ENCODE peak calls at places on chromosome 13, in seven cellular contexts. O is NCI-H2171; X is upper lobe of right lung; T is NCI-H774; Z is stimulated activated CD4-positive, alpha-beta T cell treated with anti-CD3 and anti-CD28 coated beads, Interleukin-2, amount 100 ng/mL, for 48 hours; C is pancreas; P is upper lobe of left lung. U is an unnamed sample.

GRCh38 chr13:98143157-98143553 is 261 bp downstream of the FARP1 start:
- DNase-seq in X (peak), T (no peak), C (peak), P (peak), O (peak), Z (no peak), U (no peak)

GRCh38 chr13:113455384-113455783 is 2.1 kb upstream of the ADPRHL1 start:
- DNase-seq in X (peak), T (no peak), O (no peak), Z (no peak), C (no peak), P (no peak), U (no peak)

GRCh38 chr13:33541962-33542308 is 256.4 kb upstream of the STARD13 start:
- DNase-seq in P (no peak), T (no peak), X (no peak), C (no peak), Z (no peak), O (no peak), U (no peak)

GRCh38 chr13:97318532-97318931 is 96.4 kb downstream of the MBNL2 start:
- DNase-seq in T (no peak), P (no peak), C (no peak), O (no peak), X (no peak), Z (no peak), U (no peak)

GRCh38 chr13:111270765-111271164 is 49.7 kb upstream of the TEX29 start:
- DNase-seq in P (no peak), O (no peak), X (no peak), Z (no peak), T (no peak), C (no peak), U (no peak)

GRCh38 chr13:51519839-51520238 is 64.4 kb upstream of the WDFY2 start:
- DNase-seq in X (no peak), O (no peak), Z (no peak), P (no peak), T (no peak), C (no peak), U (no peak)

GRCh38 chr13:46197299-46197975 is 14.3 kb upstream of the LRRC63 start:
- DNase-seq in O (no peak), T (no peak), P (no peak), C (no peak), Z (no peak), X (no peak), U (no peak)

GRCh38 chr13:95660981-95661581 is 15.9 kb upstream of the DNAJC3 start:
- DNase-seq in X (no peak), C (no peak), T (no peak), O (peak), Z (no peak), P (no peak), U (peak)

GRCh38 chr13:20869540-20869939 is 33.0 kb downstream of the XPO4 start:
- DNase-seq in O (no peak), P (no peak), X (no peak), Z (no peak), C (no peak), T (no peak), U (no peak)

GRCh38 chr13:79709526-79709925 is 228.6 kb downstream of the NDFIP2 start:
- DNase-seq in C (no peak), O (no peak), Z (no peak), T (no peak), X (no peak), P (no peak), U (peak)

GRCh38 chr13:33865945-33866344 is 48.0 kb downstream of the RFC3 start:
- DNase-seq in P (no peak), C (no peak), T (no peak), X (no peak), Z (no peak), O (no peak), U (no peak)

GRCh38 chr13:29935309-29935981 is 85.0 kb upstream of the UBL3 start:
- DNase-seq in Z (peak), P (no peak), O (no peak), T (no peak), X (no peak), C (no peak), U (no peak)

GRCh38 chr13:65926750-65927171 is 1303.4 kb downstream of the PCDH9 start:
- DNase-seq in X (peak), C (peak), O (no peak), T (peak), P (peak), Z (no peak), U (no peak)

GRCh38 chr13:30333601-30334000 is 26.2 kb upstream of the KATNAL1 start:
- DNase-seq in X (no peak), Z (no peak), P (no peak), T (no peak), C (no peak), O (no peak), U (no peak)

GRCh38 chr13:19845758-19846157 is 17.7 kb downstream of the ZMYM5 start:
- DNase-seq in P (no peak), T (no peak), Z (no peak), X (no peak), C (no peak), O (no peak), U (peak)

GRCh38 chr13:97435794-97436193 is 1.8 kb downstream of the RAP2A start:
- DNase-seq in Z (no peak), P (no peak), O (no peak), X (no peak), C (no peak), T (no peak), U (no peak)

GRCh38 chr13:106695139-106695538 is 127.2 kb upstream of the ARGLU1 start:
- DNase-seq in C (no peak), P (no peak), X (no peak), T (no peak), Z (no peak), O (no peak), U (no peak)

GRCh38 chr13:83295684-83296083 is 586.6 kb downstream of the SLITRK1 start:
- DNase-seq in P (no peak), T (no peak), C (no peak), X (no peak), O (no peak), Z (no peak), U (no peak)

GRCh38 chr13:40570930-40571329 is 95.5 kb downstream of the FOXO1 start:
- DNase-seq in C (no peak), X (no peak), T (no peak), O (no peak), Z (no peak), P (no peak), U (no peak)

GRCh38 chr13:90696254-90696653 is 651.2 kb upstream of the MIR17HG start:
- DNase-seq in X (no peak), C (no peak), T (no peak), P (no peak), Z (no peak), O (no peak), U (peak)

GRCh38 chr13:40624338-40624737 is 42.1 kb downstream of the FOXO1 start:
- DNase-seq in P (no peak), C (no peak), T (no peak), X (no peak), Z (no peak), O (no peak), U (no peak)

GRCh38 chr13:41352935-41353801 is 42.1 kb downstream of the NAA16 start:
- DNase-seq in P (no peak), Z (peak), X (no peak), T (no peak), C (no peak), O (no peak), U (peak)

GRCh38 chr13:42707596-42707995 is 73.8 kb upstream of the FAM216B start:
- DNase-seq in O (no peak), Z (no peak), C (no peak), P (no peak), T (no peak), X (no peak), U (no peak)

GRCh38 chr13:34733720-34734119 is 208.3 kb upstream of the NBEA start:
- DNase-seq in P (no peak), O (no peak), T (no peak), Z (no peak), X (no peak), C (no peak), U (no peak)

U was measured in A172.